ENCODE peak calls at places on chromosome 1, in four cellular contexts. One of them, this sample, is unnamed.

GRCh38 chr1:113940365-113941244 is 11.5 kb downstream of the HIPK1 start:
- DNase-seq in HCT116: no peak
- DNase-seq in GM23248: no peak
- DNase-seq in OCI-LY7: peak; percentile 55
- DNase-seq in this sample: no peak

GRCh38 chr1:151166506-151166956 is 587 bp downstream of the SCNM1 start:
- DNase-seq in HCT116: no peak
- DNase-seq in GM23248: peak; percentile 90
- DNase-seq in OCI-LY7: peak; percentile 32
- DNase-seq in this sample: peak; percentile 67

GRCh38 chr1:36572906-36573305 is 90.2 kb upstream of the CSF3R start:
- DNase-seq in HCT116: no peak
- DNase-seq in GM23248: no peak
- DNase-seq in OCI-LY7: no peak
- DNase-seq in this sample: no peak

GRCh38 chr1:44970317-44970716 is 16.1 kb downstream of the EIF2B3 start:
- DNase-seq in HCT116: no peak
- DNase-seq in GM23248: no peak
- DNase-seq in OCI-LY7: no peak
- DNase-seq in this sample: no peak

GRCh38 chr1:60068393-60069045 is 5.1 kb downstream of the C1orf87 start:
- DNase-seq in HCT116: no peak
- DNase-seq in GM23248: peak; percentile 80
- DNase-seq in OCI-LY7: no peak
- DNase-seq in this sample: no peak

GRCh38 chr1:240649733-240650700 is 38.1 kb upstream of the GREM2 start:
- DNase-seq in HCT116: no peak
- DNase-seq in GM23248: no peak
- DNase-seq in OCI-LY7: no peak
- DNase-seq in this sample: no peak

GRCh38 chr1:40344597-40344996 is 27.5 kb upstream of the COL9A2 start:
- DNase-seq in HCT116: no peak
- DNase-seq in GM23248: peak; percentile 81
- DNase-seq in OCI-LY7: peak; percentile 45
- DNase-seq in this sample: no peak

GRCh38 chr1:175356727-175357126 is 164.2 kb upstream of the KIAA0040 start:
- DNase-seq in HCT116: no peak
- DNase-seq in GM23248: no peak
- DNase-seq in OCI-LY7: no peak
- DNase-seq in this sample: no peak

GRCh38 chr1:41765109-41765655 is 153.5 kb downstream of the HIVEP3 start:
- DNase-seq in HCT116: no peak
- DNase-seq in GM23248: no peak
- DNase-seq in OCI-LY7: no peak
- DNase-seq in this sample: no peak

GRCh38 chr1:226403522-226404034 is 4.3 kb downstream of the PARP1 start:
- DNase-seq in HCT116: no peak
- DNase-seq in GM23248: peak; percentile 43
- DNase-seq in OCI-LY7: peak; percentile 59
- DNase-seq in this sample: no peak

GRCh38 chr1:54591127-54591756 is 32.1 kb downstream of the FAM151A start:
- DNase-seq in HCT116: no peak
- DNase-seq in GM23248: no peak
- DNase-seq in OCI-LY7: no peak
- DNase-seq in this sample: no peak

GRCh38 chr1:203395746-203396145 is 44.8 kb upstream of the FMOD start:
- DNase-seq in HCT116: no peak
- DNase-seq in GM23248: peak; percentile 59
- DNase-seq in OCI-LY7: no peak
- DNase-seq in this sample: no peak

GRCh38 chr1:2982615-2983318 is 38.5 kb upstream of the ACTRT2 start:
- DNase-seq in HCT116: no peak
- DNase-seq in GM23248: no peak
- DNase-seq in OCI-LY7: no peak
- DNase-seq in this sample: no peak

GRCh38 chr1:2983319-2983705 is 38.0 kb upstream of the ACTRT2 start:
- DNase-seq in HCT116: no peak
- DNase-seq in GM23248: no peak
- DNase-seq in OCI-LY7: no peak
- DNase-seq in this sample: no peak

GRCh38 chr1:2985121-2985561 is 36.1 kb upstream of the ACTRT2 start:
- DNase-seq in HCT116: no peak
- DNase-seq in GM23248: no peak
- DNase-seq in OCI-LY7: no peak
- DNase-seq in this sample: no peak

GRCh38 chr1:2984399-2985061 is 36.7 kb upstream of the ACTRT2 start:
- DNase-seq in HCT116: no peak
- DNase-seq in GM23248: no peak
- DNase-seq in OCI-LY7: no peak
- DNase-seq in this sample: no peak

DNA sequence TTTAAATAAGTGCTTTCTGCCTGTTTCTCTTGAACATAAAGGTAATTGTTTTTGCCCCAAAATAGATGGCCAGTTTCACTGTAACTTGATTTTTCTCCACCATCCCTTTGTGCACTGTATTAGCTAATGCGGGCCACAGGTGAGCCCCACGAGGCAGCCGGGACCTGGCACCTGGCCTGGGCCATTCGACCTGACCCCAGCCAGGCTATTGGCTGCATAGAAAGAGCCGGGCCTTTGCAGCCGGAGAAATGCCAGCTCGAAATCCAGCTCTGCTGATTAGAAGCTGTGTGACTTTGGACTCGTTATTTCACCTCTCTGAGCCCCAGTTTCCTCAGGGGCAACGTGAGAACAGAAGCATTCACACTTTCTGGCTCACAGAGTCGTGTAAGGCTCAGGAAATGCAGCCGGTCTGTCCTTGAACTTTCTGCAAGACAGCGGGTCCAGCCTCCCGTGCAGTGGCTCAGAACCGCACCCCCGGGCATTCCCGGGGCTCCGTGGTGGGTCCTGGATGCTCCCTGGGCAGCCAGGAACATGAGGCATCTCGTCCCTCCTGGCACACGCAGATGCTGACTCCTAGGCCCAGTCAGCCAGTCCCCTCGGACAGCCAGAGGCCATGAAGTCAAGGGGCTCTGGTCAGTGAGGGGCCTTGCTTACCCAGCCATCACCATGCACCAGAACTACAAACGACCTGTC is 37.4 kb upstream of the ACTRT2 start:
- DNase-seq in HCT116: no peak
- DNase-seq in GM23248: no peak
- DNase-seq in OCI-LY7: no peak
- DNase-seq in this sample: no peak
- H3K9me3 ChIP-seq in HCT116: no peaks in the 10 kb centered on the region
- H3K9me3 ChIP-seq in GM23248: no peaks in the 10 kb centered on the region
- H3K9me3 ChIP-seq in OCI-LY7: no peaks in the 10 kb centered on the region
- H3K9me3 ChIP-seq in this sample: no peaks in the 10 kb centered on the region

GRCh38 chr1:23959461-23960290 is at the start of gene PNRC2:
- DNase-seq in HCT116: peak; percentile 86
- DNase-seq in GM23248: peak; percentile 99
- DNase-seq in OCI-LY7: peak; percentile 96
- DNase-seq in this sample: peak; percentile 98

GRCh38 chr1:23958810-23959460 is 693 bp upstream of the PNRC2 start:
- DNase-seq in HCT116: peak; percentile 86
- DNase-seq in GM23248: peak; percentile 93
- DNase-seq in OCI-LY7: peak; percentile 98
- DNase-seq in this sample: no peak

GRCh38 chr1:23960291-23960718 is 677 bp downstream of the PNRC2 start:
- DNase-seq in HCT116: no peak
- DNase-seq in GM23248: peak; percentile 70
- DNase-seq in OCI-LY7: no peak
- DNase-seq in this sample: no peak

GRCh38 chr1:23953020-23953419 is 6.6 kb upstream of the PNRC2 start:
- DNase-seq in HCT116: no peak
- DNase-seq in GM23248: no peak
- DNase-seq in OCI-LY7: no peak
- DNase-seq in this sample: no peak

DNA sequence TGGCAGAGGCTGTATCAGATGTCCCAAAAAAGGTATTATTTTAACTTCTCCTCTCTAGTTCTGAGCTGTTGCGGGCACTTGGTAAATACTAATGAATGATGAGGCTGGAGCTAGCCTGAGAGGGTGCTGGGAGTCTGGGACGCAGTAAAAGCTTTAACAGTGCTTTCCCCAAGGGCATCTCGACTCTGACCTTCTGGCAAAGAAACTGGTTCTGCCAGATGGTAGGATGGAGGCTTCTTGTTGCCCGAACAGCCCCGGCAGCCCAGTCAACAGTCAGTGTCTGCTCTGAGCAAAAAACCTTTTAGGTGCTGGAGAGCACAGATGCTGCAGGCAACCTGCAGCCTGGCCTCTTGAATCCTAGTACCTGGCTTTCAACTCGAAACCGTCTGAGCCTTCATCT is 2.5 kb upstream of the PNRC2 start:
- DNase-seq in HCT116: no peak
- DNase-seq in GM23248: no peak
- DNase-seq in OCI-LY7: peak; percentile 57
- DNase-seq in this sample: no peak
- TF ChIP-seq EZH2phosphoT487 in HCT116: no peak
- TF ChIP-seq EZH2phosphoT487 in GM23248: no peak
- TF ChIP-seq EZH2phosphoT487 in OCI-LY7: no peak
- TF ChIP-seq EZH2phosphoT487 in this sample: no peak

DNA sequence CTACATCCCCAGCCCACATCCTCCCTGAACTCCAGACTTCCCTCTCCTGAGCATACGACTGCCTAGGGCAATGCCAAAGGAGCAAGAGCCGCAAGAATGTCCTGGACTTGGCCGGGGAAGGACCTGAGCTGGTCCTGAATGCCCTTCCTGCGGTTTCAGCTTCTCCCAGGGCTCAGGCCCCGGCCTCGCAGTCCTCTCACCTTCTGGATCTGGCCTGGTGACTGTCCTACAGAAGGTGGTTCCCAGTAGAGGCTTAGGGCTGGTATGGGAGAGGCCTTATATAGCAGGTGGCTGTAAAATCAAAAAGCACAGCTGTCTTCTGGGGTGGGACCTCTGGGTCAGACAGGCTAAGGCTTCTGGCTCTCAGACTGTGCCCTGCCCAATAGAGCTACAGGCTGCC is at the start of gene LYPD8:
- DNase-seq in HCT116: no peak
- DNase-seq in GM23248: no peak
- DNase-seq in OCI-LY7: no peak
- DNase-seq in this sample: no peak
- H3K9me3 ChIP-seq in HCT116: peaks cover 11% of the 10 kb centered on the region
- H3K9me3 ChIP-seq in GM23248: no peaks in the 10 kb centered on the region
- H3K9me3 ChIP-seq in OCI-LY7: peaks cover 13% of the 10 kb centered on the region
- H3K9me3 ChIP-seq in this sample: peaks cover 17% of the 10 kb centered on the region

GRCh38 chr1:209648931-209649776 is 3.1 kb downstream of the LAMB3 start:
- DNase-seq in HCT116: peak; percentile 89
- DNase-seq in GM23248: peak; percentile 92
- DNase-seq in OCI-LY7: no peak
- DNase-seq in this sample: no peak
- TF ChIP-seq EZH2phosphoT487 in HCT116: no peak
- TF ChIP-seq EZH2phosphoT487 in GM23248: no peak
- TF ChIP-seq EZH2phosphoT487 in OCI-LY7: no peak
- TF ChIP-seq EZH2phosphoT487 in this sample: no peak

This sample was measured in neural progenitor cell.